ENCODE peak calls at places on chromosomes 11 and 22, in ten cellular contexts. X, G, S, B, M, R, D, I, H and N are unnamed samples.

GRCh38 chr22:44648821-44649566 is 53.0 kb upstream of the PRR5 start:
- DNase-seq in S (peak), I (peak), B (peak), G (no peak), X (peak), M (peak), R (peak), D (no peak), H (no peak), N (no peak)

GRCh38 chr22:26797910-26798309 is 140.5 kb downstream of the MIAT start:
- DNase-seq in D (no peak), X (no peak), I (no peak), S (no peak), H (no peak), M (no peak), R (no peak), G (no peak), B (no peak), N (no peak)

GRCh38 chr11:2462092-2462985 is 17.5 kb downstream of the KCNQ1 start:
- DNase-seq in D (no peak), S (no peak), X (peak), I (no peak), H (no peak), M (no peak), G (no peak), B (no peak), R (no peak), N (no peak)

GRCh38 chr11:35253237-35253636 is 114.3 kb downstream of the CD44 start:
- DNase-seq in X (no peak), S (peak), H (no peak), D (no peak), G (no peak), I (no peak), M (no peak), R (peak), B (no peak), N (no peak)

GRCh38 chr11:105144887-105145286 is 5.3 kb upstream of the CARD18 start:
- DNase-seq in G (no peak), M (peak), R (peak), H (no peak), I (no peak), X (no peak), B (no peak), S (peak), D (no peak), N (peak)

GRCh38 chr22:40196628-40197027 is 18.9 kb downstream of the TNRC6B start:
- DNase-seq in S (peak), I (no peak), H (no peak), B (no peak), M (peak), G (no peak), X (no peak), R (peak), D (no peak), N (peak)

GRCh38 chr22:50034126-50035081 is 21.8 kb upstream of the IL17REL start:
- DNase-seq in S (no peak), X (no peak), B (no peak), H (no peak), I (no peak), G (no peak), R (no peak), M (no peak), D (no peak), N (no peak)

GRCh38 chr22:49331223-49331815 is 496.4 kb downstream of the BRD1 start:
- DNase-seq in H (no peak), R (no peak), G (no peak), S (no peak), I (peak), M (no peak), B (peak), X (no peak), D (no peak), N (no peak)

GRCh38 chr11:3155216-3155615 is 9.9 kb downstream of the OSBPL5 start:
- DNase-seq in M (no peak), B (no peak), H (no peak), R (no peak), I (peak), D (no peak), S (no peak), X (peak), G (no peak), N (no peak)

GRCh38 chr22:50236731-50237409 is 8.0 kb downstream of the TUBGCP6 start:
- DNase-seq in D (no peak), B (no peak), M (no peak), X (no peak), S (no peak), R (peak), G (no peak), I (no peak), H (no peak), N (no peak)

GRCh38 chr11:33558097-33558496 is 142.5 kb downstream of the C11orf91 start:
- DNase-seq in R (no peak), B (no peak), D (no peak), X (no peak), I (no peak), S (no peak), H (no peak), G (no peak), M (no peak), N (no peak)

GRCh38 chr11:38460429-38460828 is 1862.4 kb upstream of the RAG2 start:
- DNase-seq in M (peak), X (no peak), B (no peak), G (no peak), I (no peak), S (no peak), H (no peak), D (no peak), R (peak), N (peak)

GRCh38 chr11:45414082-45414481 is 127.9 kb upstream of the SYT13 start:
- DNase-seq in G (no peak), X (no peak), H (no peak), D (no peak), R (no peak), B (no peak), I (no peak), M (no peak), S (no peak), N (no peak)

GRCh38 chr11:70510106-70510505 is 111.8 kb downstream of the CTTN start:
- DNase-seq in M (no peak), R (no peak), I (no peak), B (no peak), D (no peak), X (no peak), G (no peak), H (no peak), S (no peak), N (no peak)

GRCh38 chr11:11036185-11037161 is 178.6 kb upstream of the ZBED5 start:
- DNase-seq in S (peak), G (no peak), B (no peak), D (peak), H (peak), X (no peak), M (peak), I (no peak), R (peak), N (peak)

GRCh38 chr11:26992031-26992541 is 1.8 kb upstream of the FIBIN start:
- DNase-seq in D (no peak), G (no peak), H (no peak), M (peak), R (peak), I (no peak), B (no peak), S (peak), X (no peak), N (peak)

GRCh38 chr11:134340354-134340964 is 8.7 kb downstream of the GLB1L2 start:
- DNase-seq in B (peak), M (no peak), H (no peak), G (no peak), S (no peak), I (no peak), X (no peak), D (no peak), R (no peak), N (no peak)

GRCh38 chr11:130212431-130212961 is 52.9 kb downstream of the ST14 start:
- DNase-seq in D (no peak), S (no peak), G (no peak), I (peak), M (no peak), R (no peak), X (peak), B (peak), H (no peak), N (no peak)

GRCh38 chr11:22677153-22677890 is 10.9 kb downstream of the GAS2 start:
- DNase-seq in S (no peak), G (no peak), B (no peak), I (no peak), M (no peak), X (no peak), H (no peak), R (no peak), D (no peak), N (no peak)

GRCh38 chr11:35016939-35017338 is 100.5 kb downstream of the PDHX start:
- DNase-seq in I (no peak), G (no peak), X (no peak), H (no peak), R (no peak), B (no peak), M (no peak), S (no peak), D (no peak), N (no peak)

GRCh38 chr22:17269224-17269606 is 50.0 kb upstream of the ADA2 start:
- DNase-seq in H (no peak), G (no peak), X (no peak), R (no peak), B (no peak), D (no peak), I (no peak), M (no peak), S (no peak), N (no peak)

GRCh38 chr22:40951795-40952602 is 821 bp downstream of the RBX1 start:
- DNase-seq in S (peak), M (no peak), I (no peak), B (no peak), R (peak), X (no peak), H (no peak), G (no peak), D (peak), N (no peak)

GRCh38 chr11:14132312-14132711 is 169.8 kb downstream of the SPON1 start:
- DNase-seq in R (no peak), D (no peak), X (no peak), H (peak), I (no peak), G (no peak), S (peak), B (peak), M (no peak), N (no peak)

GRCh38 chr11:98679673-98680072 is 341.1 kb upstream of the CNTN5 start:
- DNase-seq in M (no peak), S (no peak), G (no peak), I (no peak), R (no peak), X (no peak), B (no peak), H (no peak), D (no peak), N (no peak)

GRCh38 chr11:86369668-86370067 is 5.0 kb upstream of the CCDC81 start:
- DNase-seq in R (no peak), D (no peak), S (no peak), G (no peak), M (no peak), I (no peak), B (no peak), X (no peak), H (no peak), N (no peak)

GRCh38 chr11:118415739-118416068 is 14.3 kb downstream of the ATP5MG start:
- DNase-seq in D (no peak), G (no peak), I (no peak), H (peak), R (peak), S (peak), X (no peak), B (peak), M (peak), N (peak)

GRCh38 chr11:78767409-78767932 is 192.8 kb upstream of the NARS2 start:
- DNase-seq in B (no peak), H (no peak), I (no peak), D (no peak), M (no peak), R (no peak), G (no peak), S (no peak), X (no peak), N (no peak)

GRCh38 chr22:30188911-30189310 is 57.6 kb downstream of the LIF start:
- DNase-seq in H (no peak), B (no peak), G (no peak), D (no peak), M (no peak), X (no peak), S (no peak), R (no peak), I (no peak), N (no peak)

GRCh38 chr11:1938343-1939005 is 8.7 kb upstream of the MRPL23 start:
- DNase-seq in B (no peak), I (peak), R (no peak), M (no peak), H (no peak), G (no peak), D (no peak), S (no peak), X (no peak), N (no peak)

GRCh38 chr11:29334781-29335140 is 682.1 kb downstream of the KCNA4 start:
- DNase-seq in R (no peak), G (no peak), X (no peak), H (no peak), M (no peak), I (no peak), S (peak), D (no peak), B (no peak), N (no peak)

GRCh38 chr11:1946812-1947480 is at the start of gene MRPL23:
- DNase-seq in I (peak), S (no peak), X (peak), G (no peak), H (no peak), B (peak), M (no peak), R (no peak), D (no peak), N (no peak)

GRCh38 chr22:49301398-49302149 is 526.1 kb downstream of the BRD1 start:
- DNase-seq in X (peak), D (no peak), B (no peak), H (no peak), M (no peak), S (no peak), R (no peak), G (no peak), I (no peak), N (no peak)

GRCh38 chr11:66022401-66023185 is 3.7 kb downstream of the CATSPER1 start:
- DNase-seq in R (peak), D (peak), G (no peak), M (no peak), B (peak), X (peak), S (peak), I (peak), H (peak), N (no peak)
- H3K4me3 ChIP-seq in R (peak), D (no peak), G (no peak), M (no peak), B (no peak), X (peak), S (peak), I (peak), H (peak), N (no peak)

DNA sequence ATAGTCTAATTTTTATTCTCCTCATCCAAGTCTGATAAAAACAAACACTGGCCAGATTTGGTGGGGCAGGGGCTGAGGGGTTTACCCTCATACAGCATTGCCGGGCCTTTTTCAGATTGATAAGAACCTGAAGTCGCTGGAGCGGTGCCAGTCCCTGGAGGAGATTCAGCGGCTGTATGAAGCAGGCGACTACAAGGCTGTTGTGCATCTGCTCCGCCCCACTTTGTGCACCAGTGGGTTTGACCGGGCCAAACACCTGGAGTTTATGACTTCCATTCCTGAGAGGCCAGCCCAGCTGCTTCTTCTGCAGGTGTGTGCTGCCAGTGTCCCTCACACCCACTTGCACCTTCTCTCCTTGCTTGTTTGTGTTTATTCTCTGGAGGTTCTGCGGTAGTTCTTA is 55.8 kb downstream of the CABIN1 start:
- DNase-seq in G (no peak), X (no peak), S (no peak), D (no peak), M (no peak), H (no peak), B (peak), R (no peak), I (no peak), N (no peak)
- H3K4me3 ChIP-seq in G (no peak), X (no peak), S (no peak), D (no peak), M (no peak), H (no peak), B (no peak), R (no peak), I (no peak), N (no peak)

GRCh38 chr11:122154227-122154626 is 38.2 kb upstream of the BLID start:
- DNase-seq in M (no peak), D (no peak), I (no peak), H (no peak), R (no peak), X (no peak), S (no peak), G (no peak), B (no peak), N (no peak)
- H3K4me3 ChIP-seq in M (no peak), D (no peak), I (no peak), H (no peak), R (peak), X (no peak), S (no peak), G (no peak), B (no peak), N (no peak)

GRCh38 chr11:69297225-69297925 is 3.4 kb downstream of the MYEOV start:
- DNase-seq in S (peak), X (peak), R (peak), I (peak), B (peak), H (peak), D (peak), G (peak), M (peak), N (peak)

GRCh38 chr11:69298778-69299461 is 5.0 kb downstream of the MYEOV start:
- DNase-seq in X (no peak), B (no peak), M (no peak), R (no peak), H (no peak), D (no peak), G (no peak), S (no peak), I (no peak), N (no peak)

GRCh38 chr11:69296890-69297224 is 2.9 kb downstream of the MYEOV start:
- DNase-seq in X (peak), I (no peak), G (no peak), R (no peak), S (no peak), M (no peak), H (peak), B (peak), D (no peak), N (no peak)

GRCh38 chr11:69299572-69299971 is 5.6 kb downstream of the MYEOV start:
- DNase-seq in B (no peak), H (no peak), D (no peak), I (no peak), G (no peak), X (no peak), M (no peak), S (no peak), R (no peak), N (no peak)

GRCh38 chr11:69297926-69298777 is 4.2 kb downstream of the MYEOV start:
- DNase-seq in D (peak), S (peak), R (peak), H (peak), X (peak), G (peak), I (peak), M (no peak), B (peak), N (peak)
- H3K4me3 ChIP-seq in D (peak), S (peak), R (peak), H (peak), X (peak), G (no peak), I (peak), M (no peak), B (no peak), N (no peak)

DNA sequence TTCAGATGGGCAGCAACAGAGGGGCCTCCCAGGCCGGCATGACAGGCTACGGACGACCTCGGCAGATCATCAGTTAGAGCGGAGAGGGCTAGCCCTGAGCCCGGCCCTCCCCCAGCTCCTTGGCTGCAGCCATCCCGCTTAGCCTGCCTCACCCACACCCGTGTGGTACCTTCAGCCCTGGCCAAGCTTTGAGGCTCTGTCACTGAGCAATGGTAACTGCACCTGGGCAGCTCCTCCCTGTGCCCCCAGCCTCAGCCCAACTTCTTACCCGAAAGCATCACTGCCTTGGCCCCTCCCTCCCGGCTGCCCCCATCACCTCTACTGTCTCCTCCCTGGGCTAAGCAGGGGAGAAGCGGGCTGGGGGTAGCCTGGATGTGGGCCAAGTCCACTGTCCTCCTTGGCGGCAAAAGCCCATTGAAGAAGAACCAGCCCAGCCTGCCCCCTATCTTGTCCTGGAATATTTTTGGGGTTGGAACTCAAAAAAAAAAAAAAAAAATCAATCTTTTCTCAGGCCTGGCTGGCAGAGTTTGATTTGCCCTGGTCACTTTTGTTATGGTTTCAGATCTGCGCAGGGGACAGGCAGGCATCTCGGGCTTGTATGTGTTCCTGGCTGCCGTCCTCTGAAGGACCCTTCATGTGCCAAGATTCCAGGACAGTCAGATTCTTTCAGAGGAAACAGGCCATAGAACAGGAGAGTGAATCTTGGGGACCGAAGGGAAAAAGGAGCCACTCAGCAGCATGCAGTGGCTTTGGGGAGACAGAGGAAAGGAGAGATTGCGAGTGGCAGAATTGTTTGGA is 5.3 kb downstream of the TAGLN start:
- DNase-seq in G (no peak), S (no peak), I (no peak), H (no peak), M (no peak), X (no peak), B (no peak), R (no peak), D (no peak), N (no peak)
- H3K4me3 ChIP-seq in G (no peak), S (no peak), I (no peak), H (no peak), M (no peak), X (peak), B (no peak), R (no peak), D (no peak), N (no peak)

GRCh38 chr11:61357233-61357893 is 4.3 kb downstream of the CYB561A3 start:
- DNase-seq in D (no peak), B (no peak), S (no peak), X (no peak), I (no peak), H (no peak), R (no peak), M (no peak), G (no peak), N (no peak)

GRCh38 chr11:61361237-61361636 is 445 bp downstream of the CYB561A3 start:
- DNase-seq in S (no peak), H (no peak), I (no peak), D (peak), B (no peak), X (no peak), G (no peak), M (no peak), R (no peak), N (no peak)

GRCh38 chr11:61357894-61358239 is 3.8 kb downstream of the CYB561A3 start:
- DNase-seq in B (no peak), X (no peak), D (no peak), H (no peak), I (no peak), M (no peak), S (no peak), G (no peak), R (no peak), N (no peak)

GRCh38 chr11:61358566-61358965 is 3.1 kb downstream of the CYB561A3 start:
- DNase-seq in S (no peak), D (no peak), I (no peak), H (no peak), M (no peak), R (no peak), X (no peak), B (no peak), G (no peak), N (no peak)

DNA sequence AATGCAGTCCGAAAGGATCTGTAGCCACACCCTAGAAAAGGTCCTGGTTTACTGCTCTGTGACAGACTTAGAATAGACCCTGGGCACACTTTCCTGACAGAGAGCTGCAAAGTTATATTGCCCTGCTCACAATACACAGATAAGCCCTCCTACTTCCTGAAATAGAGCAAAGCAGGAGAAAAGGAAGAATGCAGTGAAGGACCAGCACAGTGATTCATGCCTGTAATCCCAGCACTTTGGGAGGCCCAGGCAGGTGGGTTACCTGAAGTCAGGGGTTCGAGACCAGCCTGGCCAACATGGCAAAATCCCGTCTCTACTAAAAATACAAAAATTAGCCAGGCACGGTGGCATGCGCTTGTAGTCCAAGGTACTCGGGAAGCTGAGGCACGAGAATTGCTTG is 2.1 kb downstream of the CYB561A3 start:
- DNase-seq in M (no peak), B (peak), I (no peak), G (no peak), H (no peak), S (no peak), D (no peak), X (no peak), R (no peak), N (no peak)
- H3K4me3 ChIP-seq in M (no peak), B (no peak), I (no peak), G (no peak), H (no peak), S (no peak), D (no peak), X (no peak), R (no peak), N (no peak)

GRCh38 chr11:59557940-59558643 is 46.8 kb downstream of the OR4D9 start:
- DNase-seq in S (no peak), D (no peak), R (peak), G (no peak), B (no peak), M (no peak), X (no peak), H (no peak), I (no peak), N (no peak)
- H3K4me3 ChIP-seq in S (peak), D (no peak), R (peak), G (no peak), B (no peak), M (peak), X (peak), H (peak), I (peak), N (peak)